ENCODE peak calls at places on chromosomes 1 and 21, in eight cellular contexts. One of them, this sample, is unnamed.

GRCh38 chr1:94285026-94285654 is 47.8 kb upstream of the ARHGAP29 start:
- DNase-seq in transverse colon: no peak
- DNase-seq in vagina: no peak
- DNase-seq in esophagus muscularis mucosa: no peak
- DNase-seq in endothelial cell of umbilical vein: peak; percentile 87
- DNase-seq in breast epithelium: no peak
- DNase-seq in K562: no peak
- DNase-seq in sigmoid colon: no peak
- DNase-seq in this sample: no peak

GRCh38 chr1:185960377-185961151 is 226.4 kb downstream of the HMCN1 start:
- DNase-seq in breast epithelium: no peak
- DNase-seq in K562: no peak
- DNase-seq in transverse colon: no peak
- DNase-seq in endothelial cell of umbilical vein: peak; percentile 18
- DNase-seq in esophagus muscularis mucosa: peak; percentile 92
- DNase-seq in sigmoid colon: no peak
- DNase-seq in vagina: no peak
- DNase-seq in this sample: no peak

GRCh38 chr1:165914136-165914798 is 86.9 kb downstream of the UCK2 start:
- DNase-seq in sigmoid colon: peak; percentile 69
- DNase-seq in endothelial cell of umbilical vein: peak; percentile 86
- DNase-seq in K562: peak; percentile 83
- DNase-seq in esophagus muscularis mucosa: no peak
- DNase-seq in breast epithelium: peak; percentile 69
- DNase-seq in transverse colon: peak; percentile 78
- DNase-seq in vagina: no peak
- DNase-seq in this sample: peak; percentile 44

GRCh38 chr1:64050601-64051000 is 152.8 kb upstream of the UBE2U start:
- DNase-seq in transverse colon: no peak
- DNase-seq in endothelial cell of umbilical vein: no peak
- DNase-seq in breast epithelium: no peak
- DNase-seq in sigmoid colon: no peak
- DNase-seq in esophagus muscularis mucosa: no peak
- DNase-seq in vagina: no peak
- DNase-seq in K562: no peak
- DNase-seq in this sample: no peak

GRCh38 chr1:231642600-231643332 is 16.2 kb downstream of the DISC1 start:
- DNase-seq in endothelial cell of umbilical vein: no peak
- DNase-seq in sigmoid colon: no peak
- DNase-seq in vagina: no peak
- DNase-seq in K562: no peak
- DNase-seq in breast epithelium: no peak
- DNase-seq in transverse colon: no peak
- DNase-seq in esophagus muscularis mucosa: no peak
- DNase-seq in this sample: no peak

GRCh38 chr1:14415396-14415795 is 183.1 kb upstream of the KAZN start:
- DNase-seq in esophagus muscularis mucosa: no peak
- DNase-seq in vagina: no peak
- DNase-seq in endothelial cell of umbilical vein: no peak
- DNase-seq in sigmoid colon: no peak
- DNase-seq in transverse colon: no peak
- DNase-seq in K562: peak; percentile 44
- DNase-seq in breast epithelium: no peak
- DNase-seq in this sample: no peak

GRCh38 chr1:35269190-35269988 is 880 bp downstream of the ZMYM4 start:
- DNase-seq in transverse colon: no peak
- DNase-seq in K562: peak; percentile 43
- DNase-seq in esophagus muscularis mucosa: no peak
- DNase-seq in breast epithelium: no peak
- DNase-seq in vagina: no peak
- DNase-seq in endothelial cell of umbilical vein: peak; percentile 39
- DNase-seq in sigmoid colon: no peak
- DNase-seq in this sample: peak; percentile 10

GRCh38 chr1:231385118-231385748 is 36.9 kb downstream of the EGLN1 start:
- DNase-seq in transverse colon: no peak
- DNase-seq in endothelial cell of umbilical vein: no peak
- DNase-seq in vagina: no peak
- DNase-seq in breast epithelium: no peak
- DNase-seq in K562: no peak
- DNase-seq in sigmoid colon: no peak
- DNase-seq in esophagus muscularis mucosa: no peak
- DNase-seq in this sample: no peak

GRCh38 chr1:183859865-183860264 is 54.9 kb downstream of the RGL1 start:
- DNase-seq in transverse colon: no peak
- DNase-seq in breast epithelium: no peak
- DNase-seq in sigmoid colon: no peak
- DNase-seq in vagina: no peak
- DNase-seq in endothelial cell of umbilical vein: no peak
- DNase-seq in K562: no peak
- DNase-seq in esophagus muscularis mucosa: no peak
- DNase-seq in this sample: no peak

GRCh38 chr1:16110884-16111283 is 37.4 kb upstream of the FAM131C start:
- DNase-seq in K562: no peak
- DNase-seq in esophagus muscularis mucosa: no peak
- DNase-seq in vagina: no peak
- DNase-seq in endothelial cell of umbilical vein: no peak
- DNase-seq in breast epithelium: no peak
- DNase-seq in transverse colon: no peak
- DNase-seq in sigmoid colon: no peak
- DNase-seq in this sample: no peak

GRCh38 chr21:42652527-42653491 is 612 bp upstream of the PDE9A start:
- DNase-seq in breast epithelium: peak; percentile 35
- DNase-seq in transverse colon: peak; percentile 56
- DNase-seq in K562: no peak
- DNase-seq in esophagus muscularis mucosa: no peak
- DNase-seq in sigmoid colon: peak; percentile 92
- DNase-seq in endothelial cell of umbilical vein: peak; percentile 52
- DNase-seq in vagina: no peak
- DNase-seq in this sample: no peak

GRCh38 chr1:39026947-39027507 is 877 bp downstream of the NDUFS5 start:
- DNase-seq in breast epithelium: no peak
- DNase-seq in transverse colon: no peak
- DNase-seq in esophagus muscularis mucosa: no peak
- DNase-seq in endothelial cell of umbilical vein: no peak
- DNase-seq in sigmoid colon: no peak
- DNase-seq in K562: no peak
- DNase-seq in vagina: no peak
- DNase-seq in this sample: no peak

GRCh38 chr1:31421404-31422040 is 8.5 kb downstream of the SERINC2 start:
- DNase-seq in sigmoid colon: no peak
- DNase-seq in K562: peak; percentile 53
- DNase-seq in transverse colon: no peak
- DNase-seq in breast epithelium: no peak
- DNase-seq in vagina: no peak
- DNase-seq in esophagus muscularis mucosa: no peak
- DNase-seq in endothelial cell of umbilical vein: no peak
- DNase-seq in this sample: no peak

GRCh38 chr1:45643341-45643740 is 19.5 kb upstream of the CCDC17 start:
- DNase-seq in esophagus muscularis mucosa: no peak
- DNase-seq in vagina: no peak
- DNase-seq in endothelial cell of umbilical vein: no peak
- DNase-seq in transverse colon: no peak
- DNase-seq in sigmoid colon: no peak
- DNase-seq in breast epithelium: no peak
- DNase-seq in K562: no peak
- DNase-seq in this sample: no peak

GRCh38 chr1:12201343-12202189 is 28.3 kb upstream of the VPS13D start:
- DNase-seq in sigmoid colon: no peak
- DNase-seq in transverse colon: no peak
- DNase-seq in K562: no peak
- DNase-seq in endothelial cell of umbilical vein: no peak
- DNase-seq in esophagus muscularis mucosa: no peak
- DNase-seq in breast epithelium: no peak
- DNase-seq in vagina: no peak
- DNase-seq in this sample: no peak
- TF ChIP-seq POLR2AphosphoS5 in sigmoid colon: no peak
- TF ChIP-seq POLR2AphosphoS5 in transverse colon: no peak
- TF ChIP-seq POLR2AphosphoS5 in K562: no peak
- TF ChIP-seq POLR2AphosphoS5 in endothelial cell of umbilical vein: no peak
- TF ChIP-seq POLR2AphosphoS5 in esophagus muscularis mucosa: no peak
- TF ChIP-seq POLR2AphosphoS5 in breast epithelium: no peak
- TF ChIP-seq POLR2AphosphoS5 in vagina: no peak
- TF ChIP-seq POLR2AphosphoS5 in this sample: no peak

GRCh38 chr1:78003070-78003751 is 1.5 kb upstream of the DNAJB4 start:
- DNase-seq in K562: peak; percentile 47
- DNase-seq in endothelial cell of umbilical vein: peak; percentile 47
- DNase-seq in esophagus muscularis mucosa: no peak
- DNase-seq in breast epithelium: no peak
- DNase-seq in transverse colon: no peak
- DNase-seq in sigmoid colon: no peak
- DNase-seq in vagina: no peak
- DNase-seq in this sample: no peak

GRCh38 chr1:78005755-78006154 is 1.0 kb downstream of the DNAJB4 start:
- DNase-seq in K562: peak; percentile 75
- DNase-seq in transverse colon: peak; percentile 17
- DNase-seq in esophagus muscularis mucosa: no peak
- DNase-seq in endothelial cell of umbilical vein: peak; percentile 91
- DNase-seq in sigmoid colon: no peak
- DNase-seq in breast epithelium: no peak
- DNase-seq in vagina: no peak
- DNase-seq in this sample: no peak

GRCh38 chr1:78005347-78005722 is 596 bp downstream of the DNAJB4 start:
- DNase-seq in sigmoid colon: no peak
- DNase-seq in endothelial cell of umbilical vein: no peak
- DNase-seq in breast epithelium: no peak
- DNase-seq in vagina: no peak
- DNase-seq in esophagus muscularis mucosa: no peak
- DNase-seq in K562: peak; percentile 20
- DNase-seq in transverse colon: no peak
- DNase-seq in this sample: no peak

GRCh38 chr1:78004719-78005346 is at the start of gene DNAJB4:
- DNase-seq in sigmoid colon: peak; percentile 90
- DNase-seq in transverse colon: peak; percentile 83
- DNase-seq in esophagus muscularis mucosa: peak; percentile 92
- DNase-seq in K562: peak; percentile 96
- DNase-seq in vagina: no peak
- DNase-seq in breast epithelium: peak; percentile 82
- DNase-seq in endothelial cell of umbilical vein: peak; percentile 98
- DNase-seq in this sample: peak; percentile 31

DNA sequence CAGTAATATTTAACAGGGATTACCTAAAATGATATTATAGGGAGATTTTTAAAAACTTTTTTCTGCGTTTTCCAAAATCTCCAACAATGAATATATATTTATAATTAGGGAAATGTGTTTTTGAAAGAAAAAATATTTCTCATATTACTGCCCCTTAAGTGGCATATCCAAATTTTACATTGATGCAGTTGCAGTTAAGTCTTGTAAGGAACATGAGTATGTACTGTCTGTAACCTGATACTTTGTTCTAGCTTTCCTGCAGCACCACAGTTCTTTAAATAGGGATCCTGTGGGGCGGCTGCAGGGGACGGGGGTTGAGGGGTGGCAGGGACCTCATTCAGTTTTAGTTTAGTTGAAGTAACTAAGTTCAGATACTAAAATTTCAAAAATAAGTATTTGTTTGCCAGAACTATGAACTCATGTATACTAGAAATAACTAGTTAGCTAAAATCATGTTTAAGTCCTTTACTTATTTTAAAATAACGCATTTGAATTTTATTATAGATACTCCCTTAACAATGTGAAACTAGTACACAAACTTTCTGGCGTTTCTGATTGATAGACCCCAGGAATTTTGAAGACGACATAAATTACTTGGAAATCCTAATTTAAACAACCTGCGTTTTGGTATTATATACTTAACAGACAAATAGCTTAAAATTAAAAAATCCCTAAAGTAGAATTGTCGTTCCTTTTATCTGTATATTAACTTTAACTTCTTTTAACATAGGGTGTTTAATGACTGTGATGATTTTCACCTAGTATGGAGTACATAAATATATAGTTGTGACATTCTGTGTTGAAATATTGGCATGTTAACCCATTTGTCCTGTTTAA is 639 bp upstream of the DNAJB4 start:
- DNase-seq in K562: peak; percentile 88
- DNase-seq in transverse colon: peak; percentile 58
- DNase-seq in sigmoid colon: peak; percentile 75
- DNase-seq in vagina: no peak
- DNase-seq in endothelial cell of umbilical vein: peak; percentile 79
- DNase-seq in esophagus muscularis mucosa: no peak
- DNase-seq in breast epithelium: peak; percentile 48
- DNase-seq in this sample: peak; percentile 20
- TF ChIP-seq POLR2A in K562: peak; percentile 100
- TF ChIP-seq POLR2A in transverse colon: no peak
- TF ChIP-seq POLR2A in sigmoid colon: peak; percentile 11
- TF ChIP-seq POLR2A in vagina: no peak
- TF ChIP-seq POLR2A in endothelial cell of umbilical vein: peak; percentile 91
- TF ChIP-seq POLR2A in esophagus muscularis mucosa: peak; percentile 87
- TF ChIP-seq POLR2A in breast epithelium: peak; percentile 18
- TF ChIP-seq POLR2A in this sample: peak; percentile 98

GRCh38 chr21:17088500-17088899 is 424.3 kb upstream of the CXADR start:
- DNase-seq in breast epithelium: no peak
- DNase-seq in K562: no peak
- DNase-seq in transverse colon: no peak
- DNase-seq in esophagus muscularis mucosa: no peak
- DNase-seq in vagina: no peak
- DNase-seq in endothelial cell of umbilical vein: no peak
- DNase-seq in sigmoid colon: no peak
- DNase-seq in this sample: no peak
- TF ChIP-seq POLR2AphosphoS5 in breast epithelium: no peak
- TF ChIP-seq POLR2AphosphoS5 in K562: no peak
- TF ChIP-seq POLR2AphosphoS5 in transverse colon: no peak
- TF ChIP-seq POLR2AphosphoS5 in esophagus muscularis mucosa: no peak
- TF ChIP-seq POLR2AphosphoS5 in vagina: no peak
- TF ChIP-seq POLR2AphosphoS5 in endothelial cell of umbilical vein: no peak
- TF ChIP-seq POLR2AphosphoS5 in sigmoid colon: no peak
- TF ChIP-seq POLR2AphosphoS5 in this sample: no peak

DNA sequence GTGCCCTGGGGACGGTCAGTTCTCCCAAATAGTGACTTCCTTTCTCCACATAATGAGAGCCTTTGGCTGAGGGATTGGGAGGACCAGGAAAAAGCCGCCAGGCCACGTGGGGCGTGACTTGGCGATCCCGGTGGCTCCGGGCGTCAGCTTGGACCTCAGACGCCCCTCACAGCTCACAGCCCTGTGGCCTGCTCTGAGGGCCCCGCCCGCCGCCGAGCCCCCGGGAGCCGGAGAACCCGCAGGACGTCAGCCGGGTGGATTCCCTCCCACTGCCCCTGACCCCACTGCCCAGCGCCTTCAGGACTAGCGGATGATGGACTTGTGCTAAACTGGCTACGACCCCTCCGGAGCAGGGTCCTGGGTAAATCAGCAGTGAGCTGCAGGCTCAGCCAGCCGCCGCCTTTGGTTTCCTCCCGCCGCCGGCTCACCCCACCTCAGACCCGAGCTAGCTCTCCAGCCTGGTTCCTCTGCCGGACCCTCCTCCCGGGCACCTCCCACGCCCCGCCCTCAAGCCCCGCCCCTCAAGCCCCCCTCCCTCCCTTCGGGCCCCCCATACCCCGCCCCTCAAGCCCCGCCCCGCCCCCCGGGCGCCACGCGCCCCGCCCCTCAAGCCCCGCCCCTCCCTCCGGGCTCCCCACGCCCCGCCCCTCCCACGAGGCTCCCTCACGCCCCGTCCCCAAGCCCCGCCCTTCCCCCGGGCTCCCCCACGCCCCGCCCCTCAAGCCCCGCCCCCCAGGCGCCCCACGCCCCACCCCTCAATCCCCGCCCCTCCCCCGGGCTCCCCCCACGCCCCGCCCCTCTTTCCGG is 10.0 kb upstream of the FAAP20 start:
- DNase-seq in esophagus muscularis mucosa: peak; percentile 97
- DNase-seq in K562: peak; percentile 88
- DNase-seq in sigmoid colon: peak; percentile 94
- DNase-seq in endothelial cell of umbilical vein: peak; percentile 70
- DNase-seq in breast epithelium: no peak
- DNase-seq in transverse colon: peak; percentile 57
- DNase-seq in vagina: no peak
- DNase-seq in this sample: peak; percentile 97
- TF ChIP-seq POLR2A in esophagus muscularis mucosa: peak; percentile 23
- TF ChIP-seq POLR2A in K562: peak; percentile 67
- TF ChIP-seq POLR2A in sigmoid colon: peak; percentile 34
- TF ChIP-seq POLR2A in endothelial cell of umbilical vein: peak; percentile 65
- TF ChIP-seq POLR2A in breast epithelium: no peak
- TF ChIP-seq POLR2A in transverse colon: peak; percentile 38
- TF ChIP-seq POLR2A in vagina: peak; percentile 58
- TF ChIP-seq POLR2A in this sample: no peak

GRCh38 chr1:198925575-198925974 is 286.7 kb downstream of the PTPRC start:
- DNase-seq in K562: no peak
- DNase-seq in breast epithelium: no peak
- DNase-seq in transverse colon: no peak
- DNase-seq in esophagus muscularis mucosa: no peak
- DNase-seq in sigmoid colon: no peak
- DNase-seq in vagina: no peak
- DNase-seq in endothelial cell of umbilical vein: no peak
- DNase-seq in this sample: no peak
- TF ChIP-seq POLR2AphosphoS5 in K562: no peak
- TF ChIP-seq POLR2AphosphoS5 in breast epithelium: no peak
- TF ChIP-seq POLR2AphosphoS5 in transverse colon: no peak
- TF ChIP-seq POLR2AphosphoS5 in esophagus muscularis mucosa: no peak
- TF ChIP-seq POLR2AphosphoS5 in sigmoid colon: no peak
- TF ChIP-seq POLR2AphosphoS5 in vagina: no peak
- TF ChIP-seq POLR2AphosphoS5 in endothelial cell of umbilical vein: no peak
- TF ChIP-seq POLR2AphosphoS5 in this sample: no peak

This sample was measured in GM12891.